ENCODE peak calls at places on chromosome 1, in seven cellular contexts. G is foreskin fibroblast, N is right atrium auricular region, W is testis, K is lung, R is tibial artery, M is cardiac muscle cell. Z is an unnamed sample.

GRCh38 chr1:21865943-21866628 is 54.0 kb downstream of the LDLRAD2 start:
- DNase-seq in G (no peak), N (no peak), W (no peak), K (no peak), R (no peak), M (no peak), Z (no peak)

GRCh38 chr1:150798509-150798908 is 9.6 kb downstream of the CTSK start:
- DNase-seq in G (peak; percentile 76), N (no peak), W (no peak), K (no peak), R (no peak), M (no peak), Z (peak; percentile 35)

GRCh38 chr1:8591547-8591946 is 225.9 kb downstream of the RERE start:
- DNase-seq in G (no peak), N (no peak), W (no peak), K (no peak), R (no peak), M (no peak), Z (no peak)

GRCh38 chr1:18118078-18118477 is 10.5 kb downstream of the IGSF21 start:
- DNase-seq in G (no peak), N (no peak), W (no peak), K (no peak), R (peak; percentile 68), M (no peak), Z (no peak)

GRCh38 chr1:56877973-56878372 is 23.4 kb downstream of the C8A start:
- DNase-seq in G (peak; percentile 56), N (no peak), W (no peak), K (no peak), R (no peak), M (peak; percentile 49), Z (peak; percentile 62)

GRCh38 chr1:1132042-1132927 is 16.4 kb upstream of the C1orf159 start:
- DNase-seq in G (no peak), N (no peak), W (no peak), K (no peak), R (no peak), M (no peak), Z (no peak)

GRCh38 chr1:30126839-30127238 is 596.5 kb downstream of the MATN1 start:
- DNase-seq in G (no peak), N (no peak), W (no peak), K (no peak), R (no peak), M (no peak), Z (no peak)

GRCh38 chr1:3423245-3423829 is 31.1 kb upstream of the ARHGEF16 start:
- DNase-seq in G (no peak), N (peak; percentile 65), W (peak; percentile 66), K (peak; percentile 69), R (peak; percentile 98), M (no peak), Z (no peak)

GRCh38 chr1:237864338-237865244 is 26.1 kb downstream of the ZP4 start:
- DNase-seq in G (no peak), N (peak; percentile 73), W (peak; percentile 89), K (peak; percentile 54), R (peak; percentile 67), M (peak; percentile 40), Z (peak; percentile 42)

GRCh38 chr1:160256396-160257046 is 5.8 kb downstream of the DCAF8 start:
- DNase-seq in G (peak; percentile 72), N (no peak), W (no peak), K (peak; percentile 71), R (no peak), M (peak; percentile 91), Z (peak; percentile 82)

GRCh38 chr1:84756455-84757082 is 66.3 kb upstream of the SSX2IP start:
- DNase-seq in G (peak; percentile 18), N (no peak), W (no peak), K (no peak), R (no peak), M (no peak), Z (no peak)

GRCh38 chr1:30697977-30698376 is 25.4 kb downstream of the MATN1 start:
- DNase-seq in G (peak; percentile 59), N (no peak), W (no peak), K (no peak), R (peak; percentile 63), M (peak; percentile 42), Z (peak; percentile 69)

GRCh38 chr1:21873174-21873573 is 61.1 kb downstream of the LDLRAD2 start:
- DNase-seq in G (no peak), N (no peak), W (no peak), K (no peak), R (no peak), M (no peak), Z (no peak)

GRCh38 chr1:226424228-226425003 is 16.5 kb upstream of the PARP1 start:
- DNase-seq in G (peak; percentile 41), N (no peak), W (no peak), K (no peak), R (no peak), M (peak; percentile 60), Z (peak; percentile 44)

GRCh38 chr1:29835486-29836273 is 599.4 kb downstream of the PTPRU start:
- DNase-seq in G (no peak), N (peak; percentile 21), W (no peak), K (no peak), R (peak; percentile 37), M (no peak), Z (peak; percentile 1)

GRCh38 chr1:226784081-226785049 is 45.3 kb upstream of the ITPKB start:
- DNase-seq in G (peak; percentile 24), N (no peak), W (no peak), K (no peak), R (no peak), M (peak; percentile 19), Z (peak; percentile 10)

GRCh38 chr1:35660581-35661473 is 19.5 kb upstream of the PSMB2 start:
- DNase-seq in G (peak; percentile 62), N (no peak), W (no peak), K (no peak), R (peak; percentile 13), M (peak; percentile 83), Z (peak; percentile 64)

GRCh38 chr1:37605806-37606474 is 10.2 kb upstream of the GNL2 start:
- DNase-seq in G (no peak), N (no peak), W (no peak), K (no peak), R (no peak), M (peak; percentile 55), Z (peak; percentile 6)

GRCh38 chr1:221223281-221223680 is 344.0 kb downstream of the HLX start:
- DNase-seq in G (no peak), N (no peak), W (no peak), K (no peak), R (no peak), M (no peak), Z (no peak)

GRCh38 chr1:164725401-164725800 is 166.4 kb downstream of the PBX1 start:
- DNase-seq in G (peak; percentile 92), N (no peak), W (no peak), K (no peak), R (no peak), M (peak; percentile 80), Z (peak; percentile 45)
- H3K4me3 ChIP-seq in G (no peak overlapping the region), N (no peak overlapping the region), W (no peak overlapping the region), K (no peak overlapping the region), R (no peak overlapping the region), M (no peak overlapping the region), Z (no peak overlapping the region)

GRCh38 chr1:153960206-153960605 is 1.8 kb upstream of the CRTC2 start:
- DNase-seq in G (no peak), N (no peak), W (no peak), K (no peak), R (no peak), M (no peak), Z (no peak)

GRCh38 chr1:153961421-153961820 is 1.9 kb downstream of the SLC39A1 start:
- DNase-seq in G (no peak), N (no peak), W (no peak), K (no peak), R (no peak), M (no peak), Z (no peak)

GRCh38 chr1:153963850-153964331 is 554 bp upstream of the SLC39A1 start:
- DNase-seq in G (peak; percentile 60), N (no peak), W (peak; percentile 47), K (peak; percentile 49), R (no peak), M (peak; percentile 38), Z (no peak)

GRCh38 chr1:153963030-153963849 is at the start of gene SLC39A1:
- DNase-seq in G (peak; percentile 98), N (peak; percentile 99), W (peak; percentile 99), K (peak; percentile 99), R (peak; percentile 99), M (peak; percentile 97), Z (peak; percentile 95)

DNA sequence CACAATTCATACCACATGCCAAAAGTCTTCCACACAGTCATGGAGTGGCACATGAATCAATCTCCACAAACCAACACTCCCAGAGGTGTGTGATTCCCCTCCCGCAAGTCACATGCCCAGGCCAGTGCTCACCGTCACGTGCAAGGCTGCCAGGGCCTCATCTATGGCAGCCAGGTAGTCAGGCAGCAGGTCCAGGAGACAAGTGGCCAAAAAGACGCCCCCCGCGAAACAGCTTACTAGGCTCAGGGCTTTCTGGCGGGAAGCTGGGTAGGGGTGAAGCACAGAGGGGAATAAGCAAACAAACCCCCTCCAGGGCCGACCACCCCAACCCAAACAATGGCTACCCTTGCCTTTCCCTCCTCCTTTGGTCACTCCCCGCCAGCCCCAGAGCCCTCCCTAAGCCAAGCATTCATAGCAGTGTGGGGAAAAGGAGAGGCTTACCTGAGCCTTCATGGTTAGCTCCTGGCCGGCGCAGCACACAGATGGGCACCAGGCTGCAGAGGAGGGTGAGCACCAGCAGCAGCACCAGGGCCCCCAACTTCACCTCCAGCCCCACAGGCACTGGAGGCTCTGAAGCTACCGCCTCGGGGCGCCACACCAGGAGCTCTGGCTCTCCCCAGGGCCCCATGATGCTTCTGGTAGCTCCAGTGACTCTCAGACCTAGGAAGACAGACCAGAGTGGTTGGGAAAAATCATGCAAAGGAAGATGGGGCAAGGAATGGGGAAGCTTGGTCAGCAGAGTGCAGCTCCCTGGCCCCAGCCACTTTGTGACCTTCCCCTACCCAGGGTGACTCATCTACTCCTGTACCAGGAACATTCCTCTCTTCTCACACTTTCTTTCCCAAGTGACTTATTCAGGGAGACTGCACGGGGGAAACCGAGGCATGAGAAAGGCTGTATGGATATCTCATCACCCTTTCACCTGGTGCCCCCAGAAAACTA is 978 bp downstream of the SLC39A1 start:
- DNase-seq in G (peak; percentile 82), N (peak; percentile 76), W (no peak), K (peak; percentile 56), R (no peak), M (peak; percentile 57), Z (peak; percentile 76)
- TF ChIP-seq CTCF in G (no peak), N (no peak), W (no peak), K (no peak), R (no peak), M (no peak), Z (no peak)

GRCh38 chr1:25641931-25642611 is 25.5 kb downstream of the MAN1C1 start:
- DNase-seq in G (peak; percentile 39), N (no peak), W (no peak), K (no peak), R (no peak), M (peak; percentile 76), Z (peak; percentile 79)
- H3K4me3 ChIP-seq in G (no peak overlapping the region), N (no peak overlapping the region), W (no peak overlapping the region), K (no peak overlapping the region), R (no peak overlapping the region), M (no peak overlapping the region), Z (no peak overlapping the region)

DNA sequence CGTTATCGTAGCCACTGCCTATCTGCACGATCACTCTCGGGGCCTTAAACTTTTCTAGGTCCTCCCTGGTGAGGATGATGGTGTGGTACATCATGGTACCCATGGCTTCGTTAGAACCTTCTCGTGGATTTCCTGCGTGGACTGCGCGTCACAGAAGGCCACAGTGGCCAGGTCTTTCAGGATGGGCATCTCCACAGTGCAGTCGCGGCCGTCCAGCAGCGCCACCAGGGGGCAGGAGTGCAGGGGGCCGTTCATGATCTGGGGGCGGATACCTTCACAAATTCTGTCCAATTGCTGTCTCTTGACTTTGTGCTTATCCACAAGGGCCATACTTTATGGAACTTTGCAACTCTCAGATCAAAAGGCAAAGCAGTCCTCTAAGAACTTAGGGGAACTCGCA is 69.6 kb downstream of the WLS start:
- DNase-seq in G (no peak), N (no peak), W (no peak), K (no peak), R (no peak), M (no peak), Z (no peak)
- TF ChIP-seq CTCF in G (no peak), N (peak; percentile 20), W (no peak), K (no peak), R (no peak), M (peak; percentile 8), Z (peak; percentile 17)

Z was measured in fibroblast of mammary gland.